ENCODE peak calls at places on chromosomes 3 and 15, in five cellular contexts. M, B, I, U and K are unnamed samples.

GRCh38 chr3:141065841-141066592 is 14.9 kb downstream of the SPSB4 start:
- DNase-seq in U (no peak), M (peak; percentile 24), I (no peak), B (no peak), K (no peak)

GRCh38 chr15:65460948-65461347 is 38.2 kb upstream of the IGDCC4 start:
- DNase-seq in B (peak; percentile 33), U (peak; percentile 33), M (no peak), I (no peak), K (peak; percentile 49)

GRCh38 chr15:70837476-70837875 is 16.5 kb downstream of the LARP6 start:
- DNase-seq in M (no peak), B (no peak), U (no peak), I (no peak), K (no peak)

GRCh38 chr3:2579206-2579605 is 480.5 kb downstream of the CNTN4 start:
- DNase-seq in M (no peak), I (no peak), U (no peak), B (no peak), K (no peak)

GRCh38 chr15:93152264-93152884 is 63.4 kb upstream of the RGMA start:
- DNase-seq in M (no peak), U (no peak), I (no peak), B (no peak), K (no peak)

GRCh38 chr3:106862067-106862466 is 515.2 kb upstream of the CCDC54 start:
- DNase-seq in B (peak; percentile 70), M (no peak), I (no peak), U (no peak), K (peak; percentile 53)

GRCh38 chr15:82971223-82971984 is 14.6 kb upstream of the RAMAC start:
- DNase-seq in U (no peak), B (no peak), M (no peak), I (no peak), K (no peak)

GRCh38 chr3:126147932-126148683 is 32.3 kb downstream of the ALDH1L1 start:
- DNase-seq in M (peak; percentile 16), U (no peak), I (no peak), B (no peak), K (no peak)

GRCh38 chr15:92393994-92394326 is 279 bp downstream of the ST8SIA2 start:
- DNase-seq in U (no peak), B (no peak), M (no peak), I (peak; percentile 38), K (no peak)

GRCh38 chr3:52775877-52776276 is 1.5 kb upstream of the ITIH1 start:
- DNase-seq in I (no peak), U (no peak), B (no peak), M (no peak), K (no peak)

DNA sequence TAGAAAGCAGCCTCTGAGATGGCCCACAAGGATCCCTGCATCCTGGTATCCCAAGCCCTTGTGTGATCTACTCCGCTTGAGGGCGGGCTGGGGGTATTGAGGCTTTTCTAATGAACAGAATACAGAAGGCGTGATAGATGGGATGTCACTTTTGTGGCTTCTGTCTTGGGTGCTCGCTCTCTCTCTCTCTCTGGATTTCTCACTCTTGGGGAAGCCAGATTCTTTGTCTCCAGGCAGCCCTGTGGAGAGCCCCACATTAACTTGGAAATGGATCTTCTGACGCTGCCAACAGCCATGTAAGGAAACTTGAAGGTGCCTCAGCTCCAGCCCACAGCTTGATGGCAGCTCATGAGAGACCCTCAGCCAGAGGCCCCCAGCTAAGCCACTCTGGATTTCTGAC is 26.9 kb upstream of the SEC62 start:
- DNase-seq in M (no peak), B (no peak), U (no peak), I (no peak), K (no peak)
- H3K4me1 ChIP-seq in M (no peaks in the 10 kb centered on the region), B (no peaks in the 10 kb centered on the region), U (no peaks in the 10 kb centered on the region), I (no peaks in the 10 kb centered on the region), K (no peaks in the 10 kb centered on the region)

GRCh38 chr15:41559489-41560177 is 621 bp downstream of the TYRO3 start:
- DNase-seq in M (peak; percentile 44), U (peak; percentile 30), B (no peak), I (peak; percentile 72), K (no peak)

GRCh38 chr15:41562258-41562657 is 3.2 kb downstream of the TYRO3 start:
- DNase-seq in M (no peak), U (peak; percentile 47), I (no peak), B (no peak), K (no peak)

GRCh38 chr15:41562784-41563198 is 3.8 kb downstream of the TYRO3 start:
- DNase-seq in U (no peak), B (peak; percentile 37), M (no peak), I (no peak), K (no peak)

GRCh38 chr15:41561777-41562145 is 2.7 kb downstream of the TYRO3 start:
- DNase-seq in B (peak; percentile 73), M (peak; percentile 75), U (peak; percentile 56), I (peak; percentile 60), K (no peak)

DNA sequence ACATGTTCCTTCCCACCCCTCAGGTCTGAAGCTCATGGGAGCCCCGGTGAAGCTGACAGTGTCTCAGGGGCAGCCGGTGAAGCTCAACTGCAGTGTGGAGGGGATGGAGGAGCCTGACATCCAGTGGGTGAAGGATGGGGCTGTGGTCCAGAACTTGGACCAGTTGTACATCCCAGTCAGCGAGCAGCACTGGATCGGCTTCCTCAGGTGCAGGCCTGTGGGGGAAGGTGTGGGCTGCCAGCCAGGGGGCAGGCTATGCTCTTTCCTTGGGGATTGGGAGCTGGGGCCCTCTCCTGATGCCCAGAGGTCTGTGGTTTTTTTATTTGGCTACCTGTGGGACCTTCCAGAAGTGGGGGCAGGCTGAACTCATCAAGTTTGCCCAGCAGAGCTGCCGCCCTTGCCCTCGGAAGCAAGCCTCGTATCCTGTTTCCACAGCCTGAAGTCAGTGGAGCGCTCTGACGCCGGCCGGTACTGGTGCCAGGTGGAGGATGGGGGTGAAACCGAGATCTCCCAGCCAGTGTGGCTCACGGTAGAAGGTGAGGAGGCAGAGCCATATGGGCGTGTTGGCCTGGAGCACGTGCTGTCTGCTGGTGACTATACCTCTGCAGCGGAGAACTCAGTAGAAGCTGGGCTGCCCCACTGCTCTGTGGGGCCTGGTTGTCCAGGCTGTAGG is 2.2 kb downstream of the TYRO3 start:
- DNase-seq in M (no peak), B (no peak), I (no peak), U (no peak), K (no peak)
- H3K4ac ChIP-seq in M (no peak overlapping the region), B (no peak overlapping the region), I (no peak overlapping the region), U (no peak overlapping the region), K (no peak overlapping the region)

GRCh38 chr15:56082263-56082761 is 88.9 kb upstream of the NEDD4 start:
- DNase-seq in M (no peak), B (no peak), U (no peak), I (no peak), K (peak; percentile 60)
- H3K27ac ChIP-seq in M (no peak overlapping the region), B (no peak overlapping the region), U (no peak overlapping the region), I (no peak overlapping the region), K (no peak overlapping the region)

GRCh38 chr3:187327827-187328226 is 36.3 kb upstream of the MASP1 start:
- DNase-seq in I (no peak), M (no peak), U (no peak), B (no peak), K (no peak)
- H3K4me1 ChIP-seq in I (peaks cover 2% of the 10 kb centered on the region), M (no peaks in the 10 kb centered on the region), U (no peaks in the 10 kb centered on the region), B (no peaks in the 10 kb centered on the region), K (no peaks in the 10 kb centered on the region)

GRCh38 chr3:138835177-138835757 is 539 bp upstream of the PIK3CB start:
- DNase-seq in M (no peak), B (no peak), I (no peak), U (no peak), K (no peak)
- H3K4ac ChIP-seq in M (no peak overlapping the region), B (peak overlapping the region; percentile 98), I (peak overlapping the region; percentile 95), U (peak overlapping the region; percentile 41), K (peak overlapping the region; percentile 46)

GRCh38 chr15:60257760-60258159 is 140.0 kb downstream of the ANXA2 start:
- DNase-seq in B (no peak), M (no peak), I (no peak), U (no peak), K (no peak)
- H3K27ac ChIP-seq in B (no peak overlapping the region), M (no peak overlapping the region), I (no peak overlapping the region), U (no peak overlapping the region), K (no peak overlapping the region)

GRCh38 chr3:16510620-16511319 is 2.7 kb downstream of the RFTN1 start:
- DNase-seq in B (no peak), U (no peak), I (no peak), M (no peak), K (no peak)
- H3K4me1 ChIP-seq in B (peaks cover 17% of the 10 kb centered on the region), U (peaks cover 18% of the 10 kb centered on the region), I (no peaks in the 10 kb centered on the region), M (peaks cover 4% of the 10 kb centered on the region), K (peaks cover 11% of the 10 kb centered on the region)

DNA sequence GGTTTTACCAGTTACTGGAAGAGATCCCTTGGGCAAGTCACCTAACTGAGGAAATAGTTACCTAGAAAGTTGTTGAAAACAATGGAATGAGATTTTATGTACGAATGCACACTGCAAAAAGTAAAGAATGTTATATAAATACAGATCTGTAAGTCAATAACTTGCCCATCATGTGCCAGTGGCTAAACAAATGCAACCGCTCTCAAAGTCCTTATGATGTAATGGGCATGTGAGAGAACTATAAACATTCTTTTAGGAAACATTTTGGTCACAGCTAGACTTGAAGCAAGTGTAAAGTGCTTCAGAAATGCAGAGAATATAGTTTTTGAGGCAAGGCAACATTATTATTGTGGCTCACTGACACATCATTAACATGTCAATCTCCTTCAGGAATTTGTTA is 1044.5 kb downstream of the TUSC7 start:
- DNase-seq in B (no peak), M (no peak), I (no peak), U (no peak), K (no peak)
- H3K4ac ChIP-seq in B (no peak overlapping the region), M (no peak overlapping the region), I (no peak overlapping the region), U (no peak overlapping the region), K (no peak overlapping the region)

GRCh38 chr15:34890424-34890823 is 79.1 kb downstream of the AQR start:
- DNase-seq in B (peak; percentile 52), I (no peak), M (no peak), U (no peak), K (no peak)
- H3K27ac ChIP-seq in B (peak overlapping the region; percentile 26), I (no peak overlapping the region), M (no peak overlapping the region), U (no peak overlapping the region), K (no peak overlapping the region)